ENCODE peak calls at places on chromosomes 13 and 19, in five cellular contexts. O is iPS-NIHi11; C is DMS153; B is stimulated activated CD8-positive, alpha-beta memory T cell treated with anti-CD3 and anti-CD28 coated beads, Interleukin-2, amount 100 ng/mL, for 1 hour; X is CD4-positive, alpha-beta T cell. D is an unnamed sample.

GRCh38 chr19:29806098-29806866 is 5.5 kb upstream of the CCNE1 start:
- DNase-seq in B (no peak), O (peak), X (no peak), C (peak), D (no peak)

GRCh38 chr13:63636231-63636993 is 2220.8 kb upstream of the PCDH20 start:
- DNase-seq in X (no peak), B (no peak), C (no peak), O (peak), D (no peak)

GRCh38 chr19:5774921-5775320 is 9.6 kb downstream of the PRR22 start:
- DNase-seq in C (no peak), O (no peak), B (no peak), X (no peak), D (no peak)

GRCh38 chr13:44934724-44935123 is 54.5 kb downstream of the NUFIP1 start:
- DNase-seq in B (no peak), C (no peak), O (no peak), X (no peak), D (no peak)

GRCh38 chr19:18397242-18398202 is at the start of gene LRRC25:
- DNase-seq in C (no peak), X (no peak), B (no peak), O (peak), D (no peak)

GRCh38 chr13:44873486-44873885 is 115.8 kb downstream of the NUFIP1 start:
- DNase-seq in X (no peak), O (no peak), C (no peak), B (no peak), D (no peak)

GRCh38 chr19:20153281-20153680 is 13.7 kb upstream of the ZNF486 start:
- DNase-seq in B (no peak), C (no peak), O (no peak), X (no peak), D (no peak)

GRCh38 chr13:31048521-31048920 is 113.2 kb downstream of the HSPH1 start:
- DNase-seq in C (no peak), B (no peak), O (peak), X (no peak), D (no peak)